ENCODE peak calls at places on chromosomes 2 and 18, in six cellular contexts. V is IMR-90, S is H9, W is trophoblast cell, O is H1, G is mesenchymal stem cell. B is an unnamed sample.

GRCh38 chr2:33205693-33206434 is 259.1 kb downstream of the LTBP1 start:
- DNase-seq in S (no peak), O (no peak), G (no peak), V (no peak), W (no peak), B (no peak)

GRCh38 chr2:222943820-222944219 is 83.0 kb downstream of the ACSL3 start:
- DNase-seq in V (peak; percentile 63), G (no peak), W (no peak), S (no peak), O (no peak), B (no peak)

GRCh38 chr2:167134381-167135072 is 246.2 kb downstream of the XIRP2 start:
- DNase-seq in S (no peak), O (no peak), W (no peak), V (peak; percentile 93), G (peak; percentile 82), B (no peak)

GRCh38 chr2:56860991-56861390 is 677.2 kb downstream of the CCDC85A start:
- DNase-seq in V (no peak), S (no peak), O (no peak), G (no peak), W (no peak), B (no peak)

GRCh38 chr2:10225291-10226031 is 77.2 kb upstream of the HPCAL1 start:
- DNase-seq in O (no peak), S (peak; percentile 56), V (no peak), G (no peak), W (no peak), B (peak; percentile 20)

GRCh38 chr18:36688020-36688965 is 140.5 kb downstream of the TPGS2 start:
- DNase-seq in O (peak; percentile 86), V (peak; percentile 74), W (peak; percentile 57), S (peak; percentile 64), G (peak; percentile 65), B (peak; percentile 59)

GRCh38 chr2:165471349-165471975 is 2.0 kb downstream of the CSRNP3 start:
- DNase-seq in S (no peak), O (no peak), G (peak; percentile 16), W (no peak), V (no peak), B (no peak)

GRCh38 chr2:135473567-135473966 is 57.5 kb downstream of the ZRANB3 start:
- DNase-seq in V (peak; percentile 8), G (peak; percentile 41), O (no peak), W (no peak), S (no peak), B (no peak)

GRCh38 chr18:8741524-8741923 is 36.2 kb downstream of the MTCL1 start:
- DNase-seq in G (no peak), O (no peak), W (no peak), S (no peak), V (no peak), B (no peak)

GRCh38 chr18:58788470-58788869 is 76.2 kb upstream of the ZNF532 start:
- DNase-seq in G (no peak), S (no peak), V (no peak), O (no peak), W (no peak), B (no peak)

GRCh38 chr18:692841-693240 is 19.6 kb downstream of the ENOSF1 start:
- DNase-seq in W (no peak), V (no peak), O (no peak), S (no peak), G (no peak), B (no peak)

GRCh38 chr2:217510790-217511291 is 492.0 kb downstream of the TNS1 start:
- DNase-seq in S (peak; percentile 64), V (peak; percentile 93), O (peak; percentile 65), G (peak; percentile 83), W (peak; percentile 54), B (peak; percentile 71)

GRCh38 chr2:12162269-12163247 is 416.1 kb downstream of the LPIN1 start:
- DNase-seq in G (no peak), V (no peak), S (no peak), W (no peak), O (no peak), B (no peak)

GRCh38 chr18:38256366-38256765 is 690.8 kb upstream of the CELF4 start:
- DNase-seq in G (peak; percentile 13), V (no peak), O (no peak), W (no peak), S (no peak), B (no peak)

GRCh38 chr2:127145255-127145899 is 38.4 kb upstream of the BIN1 start:
- DNase-seq in G (peak; percentile 33), V (peak; percentile 27), W (no peak), O (peak; percentile 27), S (no peak), B (no peak)

GRCh38 chr2:37652199-37652640 is 19.2 kb downstream of the CDC42EP3 start:
- DNase-seq in W (peak; percentile 74), S (no peak), O (no peak), G (peak; percentile 82), V (peak; percentile 97), B (no peak)

GRCh38 chr18:3234457-3234856 is 13.1 kb upstream of the MYL12A start:
- DNase-seq in V (no peak), W (no peak), S (no peak), O (no peak), G (no peak), B (no peak)

DNA sequence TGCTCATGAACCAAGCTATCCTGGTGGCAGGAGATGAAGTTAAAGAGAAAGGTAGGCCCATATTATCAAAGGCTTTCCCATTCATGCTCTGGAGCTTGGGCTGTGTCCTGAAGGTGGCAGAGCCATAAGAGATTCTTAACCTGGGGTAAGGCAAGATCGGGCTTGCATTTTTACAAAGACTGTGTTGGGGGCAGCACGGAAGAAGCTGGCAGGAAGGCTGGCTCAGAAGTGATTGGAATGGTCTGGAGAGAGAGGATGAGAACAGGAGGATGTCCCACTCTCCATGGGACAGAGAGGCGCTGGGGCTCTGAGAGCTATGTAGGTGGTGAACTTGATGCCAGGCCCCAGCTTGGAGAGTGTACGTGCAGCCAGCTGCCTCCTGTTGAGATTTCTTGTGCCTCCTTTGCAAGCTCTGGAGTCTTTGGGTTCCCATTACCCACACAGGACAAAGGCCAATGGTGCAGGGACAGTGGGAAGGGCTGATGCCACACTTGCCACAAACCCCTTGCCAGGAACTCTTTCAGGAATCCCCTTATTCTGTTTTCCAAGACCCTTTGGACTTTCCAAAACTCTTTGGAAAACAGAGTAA is 40.6 kb upstream of the FZD5 start:
- DNase-seq in V (no peak), G (no peak), S (no peak), W (no peak), O (no peak), B (no peak)
- H2BK120ac ChIP-seq in V (no peak overlapping the region), G (no peak overlapping the region), S (no peak overlapping the region), W (no peak overlapping the region), O (peak overlapping the region; percentile 75), B (peak overlapping the region; percentile 50)

GRCh38 chr2:182144780-182145170 is 159.1 kb downstream of the PPP1R1C start:
- DNase-seq in G (no peak), W (no peak), S (no peak), O (no peak), V (no peak), B (no peak)

GRCh38 chr2:182142062-182142461 is 156.4 kb downstream of the PPP1R1C start:
- DNase-seq in G (peak; percentile 28), V (no peak), O (no peak), W (no peak), S (no peak), B (no peak)

GRCh38 chr2:182148344-182148743 is 162.7 kb downstream of the PPP1R1C start:
- DNase-seq in G (no peak), V (no peak), O (no peak), W (no peak), S (no peak), B (no peak)

GRCh38 chr2:182144039-182144779 is 158.6 kb downstream of the PPP1R1C start:
- DNase-seq in V (no peak), O (no peak), W (no peak), G (no peak), S (no peak), B (no peak)
- H2AFZ ChIP-seq in V (no peak overlapping the region), O (peak overlapping the region; percentile 51), W (no peak overlapping the region), G (no peak overlapping the region), S (no peak overlapping the region), B (no peak overlapping the region)

GRCh38 chr2:231380991-231381847 is 14.3 kb upstream of the B3GNT7 start:
- DNase-seq in S (no peak), V (no peak), G (no peak), O (no peak), W (no peak), B (no peak)
- H2AK5ac ChIP-seq in S (no peak overlapping the region), V (no peak overlapping the region), G (no peak overlapping the region), O (peak overlapping the region; percentile 91), W (no peak overlapping the region), B (no peak overlapping the region)

DNA sequence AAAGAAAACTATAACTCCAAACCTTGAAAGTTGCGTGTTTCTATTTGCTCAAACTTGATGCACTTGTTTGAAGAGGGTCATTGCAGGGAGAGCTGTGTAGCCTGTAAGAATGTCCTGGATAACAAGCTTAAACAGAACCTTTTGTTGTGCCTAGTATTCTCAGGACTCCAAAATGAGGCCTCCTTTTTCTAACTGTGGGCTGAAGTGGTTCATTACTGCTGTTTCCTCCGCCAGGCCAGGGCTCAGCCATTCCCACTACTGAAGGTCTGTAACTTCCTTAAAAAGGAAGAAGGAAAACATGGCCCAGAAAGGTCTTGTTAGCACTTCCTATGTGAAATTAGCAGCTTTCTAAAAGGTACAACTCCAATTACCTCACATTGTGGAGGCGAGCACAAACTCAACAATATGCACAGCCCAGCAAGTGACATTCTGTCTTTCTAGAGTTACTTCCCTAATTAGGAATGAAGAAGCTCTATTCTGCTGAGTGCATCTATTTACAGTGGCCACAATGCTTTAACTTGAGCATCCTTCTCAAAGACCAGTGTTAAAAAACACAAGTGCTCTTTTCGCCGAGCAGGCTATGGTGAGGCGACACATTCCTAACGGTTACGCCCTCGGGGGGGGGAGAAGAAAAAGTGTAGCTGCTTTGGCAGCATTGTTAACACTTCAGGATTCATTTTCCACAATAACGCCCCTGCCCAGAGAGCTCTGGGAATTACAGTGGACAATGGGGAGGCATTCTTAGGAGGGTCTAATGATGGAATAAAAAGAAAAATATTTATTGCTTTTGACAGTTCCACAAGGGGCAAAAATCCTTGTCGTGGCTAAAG is 136.9 kb upstream of the SIX3 start:
- DNase-seq in V (no peak), O (no peak), G (no peak), S (no peak), W (no peak), B (peak; percentile 75)
- H2BK120ac ChIP-seq in V (no peak overlapping the region), O (no peak overlapping the region), G (no peak overlapping the region), S (no peak overlapping the region), W (no peak overlapping the region), B (no peak overlapping the region)

DNA sequence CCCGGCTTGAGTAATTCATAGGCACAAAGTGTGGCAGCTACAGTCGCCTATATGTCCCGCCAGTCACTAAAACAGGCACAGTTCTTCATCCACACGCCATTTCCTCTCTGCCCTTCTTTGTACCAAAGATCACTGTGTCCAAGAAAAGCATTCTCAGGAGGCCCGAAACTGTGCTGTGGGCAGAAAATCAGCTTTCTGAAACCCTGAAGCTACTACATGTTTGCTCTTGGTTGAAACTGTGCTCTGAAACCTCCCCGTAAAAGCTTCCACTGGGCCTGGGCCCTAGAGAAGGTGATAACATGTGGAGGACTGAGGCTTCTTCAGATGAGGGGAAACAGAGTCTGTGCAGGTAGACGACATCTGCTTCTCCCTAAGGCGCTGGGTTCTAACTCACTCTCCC is 75.6 kb upstream of the ID2 start:
- DNase-seq in G (no peak), O (no peak), W (no peak), V (no peak), S (no peak), B (no peak)
- H2AFZ ChIP-seq in G (no peak overlapping the region), O (no peak overlapping the region), W (no peak overlapping the region), V (no peak overlapping the region), S (no peak overlapping the region), B (no peak overlapping the region)

B was measured in neuronal stem cell.